ENCODE peak calls at places on chromosomes 1 and 21, in eight cellular contexts. One of them, this sample, is unnamed.

GRCh38 chr21:44927587-44928461 is 7.1 kb upstream of the ITGB2 start:
- DNase-seq in heart left ventricle: peak
- DNase-seq in SJSA1: peak
- DNase-seq in HCT116: no peak
- DNase-seq in breast epithelium: peak
- DNase-seq in CD4-positive, CD25-positive, alpha-beta regulatory T cell: peak
- DNase-seq in PC-9: peak
- DNase-seq in pancreas: peak
- DNase-seq in this sample: peak

GRCh38 chr1:2330511-2331199 is 60.7 kb downstream of the MORN1 start:
- DNase-seq in pancreas: no peak
- DNase-seq in SJSA1: peak
- DNase-seq in HCT116: no peak
- DNase-seq in breast epithelium: peak
- DNase-seq in CD4-positive, CD25-positive, alpha-beta regulatory T cell: no peak
- DNase-seq in heart left ventricle: peak
- DNase-seq in PC-9: peak
- DNase-seq in this sample: no peak

GRCh38 chr21:33314096-33314495 is 10.7 kb upstream of the IFNAR1 start:
- DNase-seq in CD4-positive, CD25-positive, alpha-beta regulatory T cell: no peak
- DNase-seq in pancreas: no peak
- DNase-seq in SJSA1: no peak
- DNase-seq in breast epithelium: no peak
- DNase-seq in PC-9: no peak
- DNase-seq in heart left ventricle: no peak
- DNase-seq in HCT116: no peak
- DNase-seq in this sample: no peak

GRCh38 chr1:27348861-27349783 is 7.3 kb downstream of the SYTL1 start:
- DNase-seq in pancreas: peak
- DNase-seq in CD4-positive, CD25-positive, alpha-beta regulatory T cell: peak
- DNase-seq in PC-9: peak
- DNase-seq in SJSA1: no peak
- DNase-seq in heart left ventricle: peak
- DNase-seq in HCT116: peak
- DNase-seq in breast epithelium: peak
- DNase-seq in this sample: peak

GRCh38 chr1:31394628-31395193 is 18.3 kb upstream of the SERINC2 start:
- DNase-seq in heart left ventricle: peak
- DNase-seq in pancreas: peak
- DNase-seq in HCT116: peak
- DNase-seq in CD4-positive, CD25-positive, alpha-beta regulatory T cell: peak
- DNase-seq in breast epithelium: peak
- DNase-seq in SJSA1: peak
- DNase-seq in PC-9: peak
- DNase-seq in this sample: peak

GRCh38 chr1:56045477-56045876 is 533.9 kb downstream of the PLPP3 start:
- DNase-seq in HCT116: no peak
- DNase-seq in breast epithelium: no peak
- DNase-seq in SJSA1: no peak
- DNase-seq in pancreas: no peak
- DNase-seq in heart left ventricle: no peak
- DNase-seq in CD4-positive, CD25-positive, alpha-beta regulatory T cell: no peak
- DNase-seq in PC-9: no peak
- DNase-seq in this sample: no peak

GRCh38 chr1:119225831-119226230 is 85.4 kb upstream of the WARS2 start:
- DNase-seq in PC-9: no peak
- DNase-seq in heart left ventricle: no peak
- DNase-seq in breast epithelium: no peak
- DNase-seq in HCT116: no peak
- DNase-seq in CD4-positive, CD25-positive, alpha-beta regulatory T cell: no peak
- DNase-seq in SJSA1: no peak
- DNase-seq in pancreas: no peak
- DNase-seq in this sample: no peak

GRCh38 chr1:84280908-84281307 is 20.6 kb upstream of the SAMD13 start:
- DNase-seq in CD4-positive, CD25-positive, alpha-beta regulatory T cell: no peak
- DNase-seq in heart left ventricle: no peak
- DNase-seq in PC-9: no peak
- DNase-seq in breast epithelium: no peak
- DNase-seq in HCT116: no peak
- DNase-seq in pancreas: no peak
- DNase-seq in SJSA1: no peak
- DNase-seq in this sample: no peak

GRCh38 chr1:153288634-153289275 is 24.0 kb downstream of the PGLYRP3 start:
- DNase-seq in HCT116: peak
- DNase-seq in SJSA1: no peak
- DNase-seq in breast epithelium: no peak
- DNase-seq in CD4-positive, CD25-positive, alpha-beta regulatory T cell: no peak
- DNase-seq in PC-9: peak
- DNase-seq in pancreas: no peak
- DNase-seq in heart left ventricle: no peak
- DNase-seq in this sample: no peak

GRCh38 chr1:89519779-89520358 is 4.8 kb upstream of the LRRC8B start:
- DNase-seq in PC-9: no peak
- DNase-seq in CD4-positive, CD25-positive, alpha-beta regulatory T cell: peak
- DNase-seq in pancreas: no peak
- DNase-seq in HCT116: peak
- DNase-seq in heart left ventricle: no peak
- DNase-seq in SJSA1: no peak
- DNase-seq in breast epithelium: no peak
- DNase-seq in this sample: no peak

GRCh38 chr1:183087001-183087400 is 63.8 kb downstream of the LAMC1 start:
- DNase-seq in pancreas: no peak
- DNase-seq in PC-9: no peak
- DNase-seq in HCT116: no peak
- DNase-seq in SJSA1: no peak
- DNase-seq in breast epithelium: no peak
- DNase-seq in heart left ventricle: no peak
- DNase-seq in CD4-positive, CD25-positive, alpha-beta regulatory T cell: no peak
- DNase-seq in this sample: no peak

GRCh38 chr1:109621402-109622101 is 1.9 kb downstream of the AMPD2 start:
- DNase-seq in HCT116: no peak
- DNase-seq in heart left ventricle: no peak
- DNase-seq in pancreas: no peak
- DNase-seq in breast epithelium: no peak
- DNase-seq in SJSA1: no peak
- DNase-seq in PC-9: no peak
- DNase-seq in CD4-positive, CD25-positive, alpha-beta regulatory T cell: no peak
- DNase-seq in this sample: no peak

GRCh38 chr1:109793089-109793485 is 29.4 kb upstream of the EPS8L3 start:
- DNase-seq in SJSA1: peak
- DNase-seq in pancreas: peak
- DNase-seq in breast epithelium: no peak
- DNase-seq in CD4-positive, CD25-positive, alpha-beta regulatory T cell: no peak
- DNase-seq in HCT116: no peak
- DNase-seq in PC-9: no peak
- DNase-seq in heart left ventricle: no peak
- DNase-seq in this sample: no peak

GRCh38 chr1:153649137-153649866 is 9.2 kb upstream of the SNAPIN start:
- DNase-seq in pancreas: peak
- DNase-seq in heart left ventricle: no peak
- DNase-seq in SJSA1: no peak
- DNase-seq in CD4-positive, CD25-positive, alpha-beta regulatory T cell: peak
- DNase-seq in PC-9: no peak
- DNase-seq in breast epithelium: no peak
- DNase-seq in HCT116: no peak
- DNase-seq in this sample: no peak

GRCh38 chr1:234658143-234658542 is 48.2 kb upstream of the IRF2BP2 start:
- DNase-seq in PC-9: peak
- DNase-seq in CD4-positive, CD25-positive, alpha-beta regulatory T cell: no peak
- DNase-seq in SJSA1: no peak
- DNase-seq in pancreas: peak
- DNase-seq in breast epithelium: peak
- DNase-seq in HCT116: peak
- DNase-seq in heart left ventricle: no peak
- DNase-seq in this sample: no peak

GRCh38 chr1:16172964-16173446 is 17.1 kb upstream of the EPHA2 start:
- DNase-seq in heart left ventricle: no peak
- DNase-seq in pancreas: no peak
- DNase-seq in CD4-positive, CD25-positive, alpha-beta regulatory T cell: no peak
- DNase-seq in SJSA1: no peak
- DNase-seq in HCT116: peak
- DNase-seq in breast epithelium: no peak
- DNase-seq in PC-9: no peak
- DNase-seq in this sample: no peak

GRCh38 chr1:160834945-160835565 is 27.6 kb downstream of the CD244 start:
- DNase-seq in SJSA1: no peak
- DNase-seq in HCT116: peak
- DNase-seq in PC-9: no peak
- DNase-seq in pancreas: no peak
- DNase-seq in CD4-positive, CD25-positive, alpha-beta regulatory T cell: peak
- DNase-seq in breast epithelium: no peak
- DNase-seq in heart left ventricle: no peak
- DNase-seq in this sample: peak

GRCh38 chr1:207619833-207620572 is 24.9 kb upstream of the CR1L start:
- DNase-seq in CD4-positive, CD25-positive, alpha-beta regulatory T cell: peak
- DNase-seq in heart left ventricle: no peak
- DNase-seq in breast epithelium: no peak
- DNase-seq in pancreas: no peak
- DNase-seq in PC-9: peak
- DNase-seq in SJSA1: no peak
- DNase-seq in HCT116: peak
- DNase-seq in this sample: no peak

GRCh38 chr21:17795084-17796036 is 23.8 kb downstream of the C21orf91 start:
- DNase-seq in SJSA1: no peak
- DNase-seq in heart left ventricle: no peak
- DNase-seq in pancreas: no peak
- DNase-seq in CD4-positive, CD25-positive, alpha-beta regulatory T cell: no peak
- DNase-seq in PC-9: no peak
- DNase-seq in breast epithelium: no peak
- DNase-seq in HCT116: no peak
- DNase-seq in this sample: no peak

GRCh38 chr21:17793271-17793670 is 25.9 kb downstream of the C21orf91 start:
- DNase-seq in CD4-positive, CD25-positive, alpha-beta regulatory T cell: no peak
- DNase-seq in PC-9: no peak
- DNase-seq in pancreas: no peak
- DNase-seq in heart left ventricle: no peak
- DNase-seq in HCT116: no peak
- DNase-seq in SJSA1: no peak
- DNase-seq in breast epithelium: no peak
- DNase-seq in this sample: no peak

GRCh38 chr21:17796037-17796403 is 23.1 kb downstream of the C21orf91 start:
- DNase-seq in SJSA1: no peak
- DNase-seq in HCT116: no peak
- DNase-seq in breast epithelium: no peak
- DNase-seq in CD4-positive, CD25-positive, alpha-beta regulatory T cell: no peak
- DNase-seq in PC-9: no peak
- DNase-seq in pancreas: no peak
- DNase-seq in heart left ventricle: no peak
- DNase-seq in this sample: no peak

GRCh38 chr21:17793675-17794123 is 25.5 kb downstream of the C21orf91 start:
- DNase-seq in PC-9: no peak
- DNase-seq in pancreas: no peak
- DNase-seq in CD4-positive, CD25-positive, alpha-beta regulatory T cell: peak
- DNase-seq in breast epithelium: no peak
- DNase-seq in HCT116: no peak
- DNase-seq in heart left ventricle: no peak
- DNase-seq in SJSA1: no peak
- DNase-seq in this sample: no peak

GRCh38 chr21:17794631-17795030 is 24.5 kb downstream of the C21orf91 start:
- DNase-seq in pancreas: no peak
- DNase-seq in CD4-positive, CD25-positive, alpha-beta regulatory T cell: no peak
- DNase-seq in SJSA1: no peak
- DNase-seq in breast epithelium: no peak
- DNase-seq in PC-9: no peak
- DNase-seq in HCT116: no peak
- DNase-seq in heart left ventricle: no peak
- DNase-seq in this sample: no peak
- H3K4me3 ChIP-seq in pancreas: no peak
- H3K4me3 ChIP-seq in CD4-positive, CD25-positive, alpha-beta regulatory T cell: peak
- H3K4me3 ChIP-seq in SJSA1: no peak
- H3K4me3 ChIP-seq in breast epithelium: no peak
- H3K4me3 ChIP-seq in PC-9: no peak
- H3K4me3 ChIP-seq in HCT116: no peak
- H3K4me3 ChIP-seq in heart left ventricle: no peak
- H3K4me3 ChIP-seq in this sample: peak

DNA sequence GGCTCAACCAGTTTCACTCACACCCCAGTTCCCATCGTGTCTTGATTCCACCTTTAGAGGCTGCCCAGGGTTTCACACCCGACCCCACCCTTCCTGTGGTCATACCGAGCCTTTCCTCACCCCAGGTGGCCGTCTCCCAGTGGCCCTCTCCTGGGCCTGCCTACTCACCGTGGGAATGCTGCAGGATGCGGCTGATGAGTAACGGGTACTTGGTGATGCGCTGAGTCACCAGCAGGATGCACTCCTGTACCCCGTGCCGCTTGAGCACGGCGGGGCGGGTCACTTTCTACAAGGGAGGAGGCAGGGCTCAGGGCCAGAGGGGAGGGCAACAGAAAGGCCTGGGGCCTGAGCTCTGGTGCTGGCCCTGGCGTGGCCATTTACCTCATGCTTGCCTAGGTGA is 16.4 kb downstream of the ARHGEF2 start:
- DNase-seq in pancreas: no peak
- DNase-seq in HCT116: peak
- DNase-seq in heart left ventricle: peak
- DNase-seq in breast epithelium: no peak
- DNase-seq in PC-9: peak
- DNase-seq in SJSA1: peak
- DNase-seq in CD4-positive, CD25-positive, alpha-beta regulatory T cell: no peak
- DNase-seq in this sample: no peak
- H3K4me3 ChIP-seq in pancreas: no peak
- H3K4me3 ChIP-seq in HCT116: peak
- H3K4me3 ChIP-seq in heart left ventricle: no peak
- H3K4me3 ChIP-seq in breast epithelium: no peak
- H3K4me3 ChIP-seq in PC-9: no peak
- H3K4me3 ChIP-seq in SJSA1: no peak
- H3K4me3 ChIP-seq in CD4-positive, CD25-positive, alpha-beta regulatory T cell: no peak
- H3K4me3 ChIP-seq in this sample: no peak

DNA sequence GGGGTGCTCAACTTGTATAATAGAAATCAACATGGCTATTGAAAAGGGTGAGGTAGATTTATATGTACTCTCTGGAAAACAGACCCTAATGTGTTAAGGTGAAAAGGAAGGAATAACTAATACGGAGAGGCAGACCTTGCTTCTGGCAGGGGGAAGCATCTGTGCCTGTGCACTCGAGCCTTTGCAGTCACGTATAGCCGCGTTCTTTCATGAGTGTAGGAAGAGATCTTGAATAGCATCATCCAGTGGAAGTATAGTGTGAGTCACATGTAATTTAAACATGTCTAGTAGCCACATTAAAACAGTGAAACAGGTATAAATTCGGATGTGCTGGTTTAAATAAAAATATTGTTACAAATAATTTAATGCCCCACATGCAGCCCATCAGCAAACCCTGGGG is 3.0 kb downstream of the A3GALT2 start:
- DNase-seq in HCT116: no peak
- DNase-seq in heart left ventricle: no peak
- DNase-seq in PC-9: no peak
- DNase-seq in breast epithelium: no peak
- DNase-seq in pancreas: no peak
- DNase-seq in SJSA1: no peak
- DNase-seq in CD4-positive, CD25-positive, alpha-beta regulatory T cell: no peak
- DNase-seq in this sample: no peak
- H3K4me3 ChIP-seq in HCT116: no peak
- H3K4me3 ChIP-seq in heart left ventricle: no peak
- H3K4me3 ChIP-seq in PC-9: no peak
- H3K4me3 ChIP-seq in breast epithelium: no peak
- H3K4me3 ChIP-seq in pancreas: no peak
- H3K4me3 ChIP-seq in SJSA1: no peak
- H3K4me3 ChIP-seq in CD4-positive, CD25-positive, alpha-beta regulatory T cell: no peak
- H3K4me3 ChIP-seq in this sample: no peak

DNA sequence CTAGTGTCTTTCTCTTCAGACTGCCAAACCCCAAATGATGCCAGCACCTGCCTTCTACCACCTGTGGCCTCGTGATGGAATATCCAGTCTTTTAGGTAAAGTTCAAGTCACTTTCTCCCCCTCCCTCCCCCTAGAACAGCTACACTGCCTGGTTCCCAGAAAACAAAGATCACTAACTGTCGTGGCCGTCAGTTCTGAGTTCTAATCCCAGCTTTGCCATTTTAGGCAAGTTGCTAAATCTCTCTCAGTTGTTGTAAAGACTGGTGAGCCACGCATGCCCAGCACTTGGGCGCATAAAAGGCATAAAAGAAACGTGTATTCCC is 648 bp upstream of the TRAPPC3 start:
- DNase-seq in breast epithelium: no peak
- DNase-seq in PC-9: no peak
- DNase-seq in HCT116: no peak
- DNase-seq in heart left ventricle: no peak
- DNase-seq in SJSA1: no peak
- DNase-seq in CD4-positive, CD25-positive, alpha-beta regulatory T cell: no peak
- DNase-seq in pancreas: no peak
- DNase-seq in this sample: no peak
- H3K4me3 ChIP-seq in breast epithelium: no peak
- H3K4me3 ChIP-seq in PC-9: peak
- H3K4me3 ChIP-seq in HCT116: peak
- H3K4me3 ChIP-seq in heart left ventricle: no peak
- H3K4me3 ChIP-seq in SJSA1: no peak
- H3K4me3 ChIP-seq in CD4-positive, CD25-positive, alpha-beta regulatory T cell: peak
- H3K4me3 ChIP-seq in pancreas: no peak
- H3K4me3 ChIP-seq in this sample: peak